ENCODE peak calls at places on chromosome 18, in seven cellular contexts. P, C, Q, E, M, A and Y are unnamed samples.

GRCh38 chr18:33326975-33327374 is 113.5 kb downstream of the CCDC178 start:
- DNase-seq in P (no peak), M (no peak), C (no peak), Q (no peak), A (no peak), E (no peak), Y (no peak)

GRCh38 chr18:44943201-44943881 is 262.7 kb downstream of the SETBP1 start:
- DNase-seq in E (no peak), C (no peak), A (no peak), M (no peak), P (no peak), Q (no peak), Y (peak; percentile 66)

GRCh38 chr18:65754121-65754520 is 3.3 kb downstream of the CDH7 start:
- DNase-seq in E (no peak), Q (no peak), C (no peak), A (no peak), M (no peak), P (no peak), Y (no peak)

GRCh38 chr18:10010611-10011015 is 96.8 kb downstream of the VAPA start:
- DNase-seq in P (no peak), C (no peak), M (no peak), A (no peak), E (peak; percentile 46), Q (no peak), Y (peak; percentile 94)

GRCh38 chr18:48950536-48951447 is at the start of gene SMAD7:
- DNase-seq in A (peak; percentile 40), P (no peak), E (peak; percentile 57), Q (peak; percentile 44), M (no peak), C (no peak), Y (peak; percentile 64)

GRCh38 chr18:77622009-77622692 is 372.5 kb downstream of the GALR1 start:
- DNase-seq in E (no peak), A (peak; percentile 1), P (no peak), M (no peak), Q (no peak), C (no peak), Y (no peak)

GRCh38 chr18:68103561-68103960 is 587.0 kb upstream of the DSEL start:
- DNase-seq in Q (no peak), E (no peak), M (no peak), A (no peak), P (no peak), C (no peak), Y (no peak)

GRCh38 chr18:67771271-67771670 is 254.8 kb upstream of the DSEL start:
- DNase-seq in C (no peak), Q (no peak), A (no peak), M (no peak), E (no peak), P (no peak), Y (peak; percentile 72)

GRCh38 chr18:63844254-63844653 is 43.3 kb upstream of the SERPINB2 start:
- DNase-seq in A (peak; percentile 52), E (no peak), M (no peak), C (no peak), P (no peak), Q (peak; percentile 63), Y (peak; percentile 66)

GRCh38 chr18:62697636-62698035 is 17.7 kb upstream of the PHLPP1 start:
- DNase-seq in P (no peak), Q (no peak), A (no peak), C (no peak), M (no peak), E (no peak), Y (no peak)

GRCh38 chr18:13809025-13809384 is 14.9 kb upstream of the MC5R start:
- DNase-seq in E (no peak), M (no peak), C (no peak), A (no peak), P (no peak), Q (no peak), Y (no peak)

GRCh38 chr18:11052800-11053199 is 96.6 kb downstream of the PIEZO2 start:
- DNase-seq in M (no peak), Q (no peak), A (peak; percentile 51), P (no peak), C (no peak), E (no peak), Y (peak; percentile 13)

GRCh38 chr18:30132959-30133358 is 909.6 kb downstream of the DSC3 start:
- DNase-seq in M (no peak), C (no peak), E (no peak), Q (no peak), A (no peak), P (no peak), Y (peak; percentile 44)

GRCh38 chr18:49547701-49548100 is 14.2 kb upstream of the LIPG start:
- DNase-seq in A (no peak), E (no peak), P (no peak), M (no peak), C (no peak), Q (no peak), Y (peak; percentile 32)

GRCh38 chr18:79964330-79965118 is at the start of gene HSBP1L1:
- DNase-seq in M (peak; percentile 79), P (peak; percentile 72), A (peak; percentile 82), Q (no peak), C (peak; percentile 70), E (peak; percentile 74), Y (peak; percentile 81)